ENCODE peak calls at places on chromosomes 3 and 15, in eight cellular contexts. Z is substantia nigra; X is SJSA1; C is psoas muscle; V is AG09319; W is midbrain; P is adrenal gland; U is stimulated activated CD8-positive, alpha-beta memory T cell treated with anti-CD3 and anti-CD28 coated beads, Interleukin-2, amount 100 ng/mL, for 1 hour. E is an unnamed sample.

GRCh38 chr15:48925714-48926223 is 38.0 kb downstream of the SHC4 start:
- DNase-seq in P (no peak), C (no peak), X (peak), W (no peak), Z (no peak), V (peak), U (no peak), E (peak)

GRCh38 chr15:57421110-57421509 is 44.8 kb downstream of the CGNL1 start:
- DNase-seq in Z (no peak), U (no peak), P (no peak), W (no peak), V (no peak), C (no peak), X (no peak), E (no peak)

GRCh38 chr15:57165992-57166391 is 210.3 kb upstream of the CGNL1 start:
- DNase-seq in C (no peak), V (no peak), U (no peak), W (no peak), Z (no peak), X (no peak), P (no peak), E (no peak)

GRCh38 chr3:135393159-135393558 is 572.4 kb upstream of the PPP2R3A start:
- DNase-seq in P (no peak), W (no peak), V (no peak), Z (no peak), C (no peak), X (no peak), U (no peak), E (no peak)

GRCh38 chr3:70006089-70006488 is 6.6 kb downstream of the SAMMSON start:
- DNase-seq in W (no peak), X (no peak), V (no peak), U (no peak), Z (no peak), P (no peak), C (no peak), E (no peak)

GRCh38 chr15:77440378-77440999 is 19.8 kb downstream of the HMG20A start:
- DNase-seq in V (no peak), W (no peak), C (no peak), P (no peak), X (no peak), Z (no peak), U (no peak), E (no peak)

GRCh38 chr15:89442671-89443307 is 53.6 kb downstream of the RHCG start:
- DNase-seq in P (peak), V (no peak), X (peak), U (no peak), W (peak), Z (no peak), C (no peak), E (no peak)

GRCh38 chr3:113825090-113825489 is 13.5 kb upstream of the GRAMD1C start:
- DNase-seq in X (peak), C (no peak), V (no peak), Z (no peak), W (no peak), U (no peak), P (no peak), E (no peak)

GRCh38 chr3:128572644-128573105 is 77.9 kb downstream of the RPN1 start:
- DNase-seq in W (no peak), V (no peak), X (no peak), U (no peak), P (no peak), C (no peak), Z (no peak), E (no peak)

GRCh38 chr15:88391700-88392099 is 75.5 kb downstream of the MRPL46 start:
- DNase-seq in P (no peak), V (no peak), Z (no peak), X (no peak), U (no peak), C (no peak), W (no peak), E (no peak)

GRCh38 chr3:71581981-71582611 is 1.4 kb downstream of the FOXP1 start:
- DNase-seq in C (peak), X (peak), U (no peak), P (peak), Z (peak), V (no peak), W (peak), E (no peak)

E was measured in GM04503.